ENCODE peak calls at places on chromosome 20, in seven cellular contexts. O, G, Q, H, E, B and N are unnamed samples.
A peak's percentile ranks its signal among the peaks of the same experiment; 100 is the strongest.

GRCh38 chr20:19726126-19726525 is 31.9 kb upstream of the RIN2 start:
- DNase-seq in O (no peak), G (no peak), Q (no peak), H (no peak), E (no peak), B (no peak), N (no peak)

GRCh38 chr20:58228484-58229197 is at the start of gene ANKRD60:
- DNase-seq in O (no peak), G (no peak), Q (peak; percentile 82), H (no peak), E (no peak), B (peak; percentile 83), N (no peak)

GRCh38 chr20:64226686-64227576 is 28.6 kb upstream of the PCMTD2 start:
- DNase-seq in O (no peak), G (no peak), Q (no peak), H (no peak), E (no peak), B (no peak), N (no peak)

GRCh38 chr20:4147319-4147718 is 132.0 kb upstream of the RNF24 start:
- DNase-seq in O (no peak), G (peak; percentile 59), Q (no peak), H (no peak), E (no peak), B (no peak), N (no peak)

GRCh38 chr20:56627122-56628014 is 1.7 kb upstream of the TFAP2C start:
- DNase-seq in O (no peak), G (peak; percentile 28), Q (peak; percentile 65), H (no peak), E (no peak), B (peak; percentile 35), N (no peak)

GRCh38 chr20:32891491-32891890 is 32.8 kb downstream of the EFCAB8 start:
- DNase-seq in O (no peak), G (no peak), Q (no peak), H (no peak), E (no peak), B (no peak), N (no peak)

GRCh38 chr20:11447371-11448100 is 470.2 kb upstream of the BTBD3 start:
- DNase-seq in O (no peak), G (no peak), Q (no peak), H (no peak), E (no peak), B (peak; percentile 41), N (peak; percentile 10)

GRCh38 chr20:24738981-24739633 is 210.0 kb upstream of the CST7 start:
- DNase-seq in O (peak; percentile 52), G (no peak), Q (peak; percentile 30), H (no peak), E (no peak), B (no peak), N (no peak)

GRCh38 chr20:53902968-53903651 is 167.3 kb downstream of the BCAS1 start:
- DNase-seq in O (no peak), G (no peak), Q (no peak), H (no peak), E (no peak), B (no peak), N (no peak)

GRCh38 chr20:10524034-10524476 is 89.0 kb downstream of the SLX4IP start:
- DNase-seq in O (no peak), G (no peak), Q (peak; percentile 61), H (peak; percentile 45), E (no peak), B (peak; percentile 71), N (peak; percentile 91)

GRCh38 chr20:63217706-63218105 is 1.8 kb upstream of the YTHDF1 start:
- DNase-seq in O (no peak), G (no peak), Q (no peak), H (no peak), E (no peak), B (no peak), N (no peak)

GRCh38 chr20:11051146-11051545 is 377.3 kb upstream of the JAG1 start:
- DNase-seq in O (no peak), G (no peak), Q (no peak), H (no peak), E (no peak), B (no peak), N (no peak)

GRCh38 chr20:945841-946240 is 29.7 kb upstream of the ANGPT4 start:
- DNase-seq in O (no peak), G (no peak), Q (no peak), H (no peak), E (no peak), B (no peak), N (no peak)

GRCh38 chr20:1150218-1150617 is 31.8 kb downstream of the PSMF1 start:
- DNase-seq in O (no peak), G (no peak), Q (no peak), H (no peak), E (no peak), B (no peak), N (no peak)

DNA sequence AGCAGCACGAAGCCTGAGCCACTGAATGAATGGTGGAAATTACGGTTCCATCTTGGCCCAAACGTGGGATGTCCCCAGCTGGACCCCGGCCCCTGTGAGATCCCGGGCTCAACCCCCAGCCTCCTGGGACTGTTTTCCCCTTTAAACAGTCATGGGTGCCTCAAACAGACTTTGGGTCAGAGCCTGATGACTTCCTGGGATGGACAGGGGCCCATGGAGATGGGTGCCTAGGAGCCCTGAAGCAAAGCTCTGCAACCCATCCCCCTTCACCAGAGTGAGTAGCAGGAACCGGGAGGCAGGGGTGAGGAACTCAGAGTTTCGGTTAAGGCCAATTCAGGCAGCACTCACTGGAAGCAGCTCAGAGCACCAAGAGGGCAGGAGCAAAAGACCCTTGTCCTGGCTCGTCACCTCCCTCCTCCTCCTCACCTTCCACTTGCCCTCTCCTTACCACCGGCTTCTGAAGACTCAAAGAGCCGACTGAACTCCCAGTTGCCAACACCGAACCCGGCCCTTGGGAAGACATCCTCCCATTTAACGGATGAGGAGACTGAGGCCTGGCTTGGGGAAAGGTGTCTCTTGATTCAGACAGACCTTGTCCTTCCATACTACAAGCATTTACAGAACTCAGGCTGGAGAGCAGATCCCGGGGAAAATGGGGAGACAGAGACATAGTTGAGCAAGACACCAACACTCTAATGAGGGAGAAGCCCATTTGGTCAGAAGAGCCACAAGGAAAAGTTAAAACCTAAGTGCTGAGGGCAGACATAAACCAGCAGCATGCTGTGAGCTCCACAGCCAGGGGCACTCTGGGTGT is 14.9 kb upstream of the TLDC2 start:
- DNase-seq in O (no peak), G (no peak), Q (no peak), H (no peak), E (no peak), B (no peak), N (no peak)
- H3K27ac ChIP-seq in O (peak overlapping the region; percentile 8), G (no peak overlapping the region), Q (no peak overlapping the region), H (no peak overlapping the region), E (peak overlapping the region; percentile 83), B (no peak overlapping the region), N (peak overlapping the region; percentile 58)

GRCh38 chr20:34862724-34863123 is 9.9 kb downstream of the GGT7 start:
- DNase-seq in O (no peak), G (no peak), Q (no peak), H (no peak), E (no peak), B (no peak), N (no peak)
- H3K4me1 ChIP-seq in O (no peaks in the 10 kb centered on the region), G (peaks cover 21% of the 10 kb centered on the region), Q (peaks cover 7% of the 10 kb centered on the region), H (peaks cover 2% of the 10 kb centered on the region), E (no peaks in the 10 kb centered on the region), B (peaks cover 8% of the 10 kb centered on the region), N (peaks cover 22% of the 10 kb centered on the region)

GRCh38 chr20:50915424-50915823 is 15.8 kb downstream of the ADNP start:
- DNase-seq in O (no peak), G (no peak), Q (no peak), H (no peak), E (no peak), B (no peak), N (no peak)

GRCh38 chr20:50918403-50918802 is 12.8 kb downstream of the ADNP start:
- DNase-seq in O (no peak), G (no peak), Q (no peak), H (no peak), E (no peak), B (no peak), N (no peak)

GRCh38 chr20:50919567-50919966 is 11.7 kb downstream of the ADNP start:
- DNase-seq in O (no peak), G (peak; percentile 71), Q (no peak), H (no peak), E (peak; percentile 42), B (no peak), N (peak; percentile 66)

GRCh38 chr20:50916257-50916656 is 15.0 kb downstream of the ADNP start:
- DNase-seq in O (no peak), G (no peak), Q (no peak), H (no peak), E (no peak), B (peak; percentile 52), N (no peak)

GRCh38 chr20:50916934-50917333 is 14.3 kb downstream of the ADNP start:
- DNase-seq in O (no peak), G (no peak), Q (no peak), H (no peak), E (no peak), B (no peak), N (no peak)
- H3K27ac ChIP-seq in O (no peak overlapping the region), G (no peak overlapping the region), Q (no peak overlapping the region), H (no peak overlapping the region), E (no peak overlapping the region), B (peak overlapping the region; percentile 71), N (no peak overlapping the region)

DNA sequence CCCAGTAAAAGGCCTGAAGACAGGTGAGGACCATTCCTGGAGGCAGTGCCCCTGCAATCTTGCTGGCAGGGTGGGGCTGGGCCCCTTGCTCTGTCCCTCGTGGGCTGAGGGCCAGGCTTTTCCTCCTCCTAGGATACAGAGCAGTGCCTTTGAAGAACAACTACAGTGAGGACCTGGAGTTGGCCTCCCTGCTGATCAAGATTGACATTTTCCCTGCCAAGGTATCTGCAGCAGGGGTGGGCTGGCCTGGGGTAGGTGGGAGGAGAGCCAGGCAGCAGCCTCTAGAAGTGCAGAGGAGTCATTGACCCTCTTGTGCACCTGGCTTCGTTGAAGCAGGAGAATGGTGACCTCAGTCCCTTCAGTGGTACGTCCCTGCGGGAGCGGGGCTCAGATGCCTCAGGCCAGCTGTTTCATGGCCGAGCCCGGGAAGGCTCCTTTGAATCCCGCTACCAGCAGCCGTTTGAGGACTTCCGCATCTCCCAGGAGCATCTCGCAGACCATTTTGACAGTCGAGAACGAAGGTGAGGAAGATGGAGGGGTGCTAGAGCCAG is 36.5 kb downstream of the PLCG1 start:
- DNase-seq in O (no peak), G (no peak), Q (peak; percentile 17), H (no peak), E (peak; percentile 21), B (no peak), N (peak; percentile 4)
- H3K4me1 ChIP-seq in O (no peaks in the 10 kb centered on the region), G (peaks cover 11% of the 10 kb centered on the region), Q (no peaks in the 10 kb centered on the region), H (no peaks in the 10 kb centered on the region), E (peaks cover 16% of the 10 kb centered on the region), B (peaks cover 5% of the 10 kb centered on the region), N (peaks cover 12% of the 10 kb centered on the region)

GRCh38 chr20:35279533-35280174 is 1.7 kb upstream of the MMP24OS start:
- DNase-seq in O (no peak), G (no peak), Q (no peak), H (no peak), E (no peak), B (no peak), N (no peak)
- H3K27ac ChIP-seq in O (no peak overlapping the region), G (peak overlapping the region; percentile 25), Q (no peak overlapping the region), H (no peak overlapping the region), E (peak overlapping the region; percentile 99), B (no peak overlapping the region), N (no peak overlapping the region)

GRCh38 chr20:39152742-39153141 is 190.6 kb downstream of the DHX35 start:
- DNase-seq in O (no peak), G (no peak), Q (no peak), H (no peak), E (no peak), B (no peak), N (no peak)
- H3K4me1 ChIP-seq in O (no peaks in the 10 kb centered on the region), G (no peaks in the 10 kb centered on the region), Q (no peaks in the 10 kb centered on the region), H (no peaks in the 10 kb centered on the region), E (no peaks in the 10 kb centered on the region), B (no peaks in the 10 kb centered on the region), N (no peaks in the 10 kb centered on the region)

GRCh38 chr20:23141450-23142161 is 55.5 kb upstream of the CD93 start:
- DNase-seq in O (no peak), G (no peak), Q (no peak), H (no peak), E (no peak), B (no peak), N (peak; percentile 61)
- H3K27ac ChIP-seq in O (peak overlapping the region; percentile 85), G (peak overlapping the region; percentile 93), Q (no peak overlapping the region), H (no peak overlapping the region), E (no peak overlapping the region), B (no peak overlapping the region), N (no peak overlapping the region)